ENCODE peak calls at places on chromosome 6, in six cellular contexts. T is H1, Q is A549, B is GM12878, Z is WTC11, O is K562. F is an unnamed sample.

GRCh38 chr6:88573561-88573960 is 389.9 kb downstream of the RNGTT start:
- DNase-seq in T (no peak), O (no peak), Q (no peak), Z (no peak), B (no peak), F (no peak)

GRCh38 chr6:166824880-166825250 is 131.5 kb downstream of the RNASET2 start:
- DNase-seq in O (no peak), Q (no peak), Z (no peak), T (no peak), B (no peak), F (no peak)

GRCh38 chr6:161242779-161243693 is 30.8 kb downstream of the AGPAT4 start:
- DNase-seq in Q (no peak), Z (peak), B (no peak), T (peak), O (no peak), F (peak)

GRCh38 chr6:32088487-32089049 is 20.6 kb downstream of the TNXB start:
- DNase-seq in B (no peak), Q (no peak), O (no peak), Z (no peak), T (no peak), F (no peak)

GRCh38 chr6:48951917-48952316 is 511.1 kb downstream of the MMUT start:
- DNase-seq in T (no peak), Q (no peak), Z (no peak), B (no peak), O (no peak), F (no peak)

GRCh38 chr6:150711584-150712501 is 112.2 kb downstream of the PLEKHG1 start:
- DNase-seq in T (no peak), B (no peak), O (no peak), Z (no peak), Q (no peak), F (no peak)

GRCh38 chr6:162058281-162058875 is 669.2 kb downstream of the PRKN start:
- DNase-seq in B (no peak), Q (peak), O (no peak), Z (no peak), T (no peak), F (no peak)

GRCh38 chr6:73367761-73368355 is 1.8 kb downstream of the OOEP start:
- DNase-seq in O (no peak), Z (no peak), B (no peak), T (no peak), Q (no peak), F (no peak)

GRCh38 chr6:9521152-9521530 is 893.7 kb downstream of the TFAP2A start:
- DNase-seq in O (no peak), T (no peak), Z (no peak), Q (no peak), B (peak), F (no peak)

GRCh38 chr6:119608994-119609393 is 259.4 kb upstream of the MAN1A1 start:
- DNase-seq in T (no peak), B (no peak), Q (no peak), Z (peak), O (no peak), F (no peak)

GRCh38 chr6:166575190-166575589 is 11.3 kb downstream of the RAMACL start:
- DNase-seq in T (no peak), O (no peak), Z (no peak), B (no peak), Q (no peak), F (no peak)

GRCh38 chr6:12010635-12011275 is 1.4 kb upstream of the HIVEP1 start:
- DNase-seq in T (peak), Q (peak), Z (peak), O (peak), B (no peak), F (peak)

GRCh38 chr6:56862415-56863175 is 92.3 kb upstream of the BEND6 start:
- DNase-seq in B (no peak), Q (no peak), O (no peak), T (no peak), Z (no peak), F (no peak)

GRCh38 chr6:83113258-83113657 is 45.8 kb downstream of the DOP1A start:
- DNase-seq in O (no peak), Q (no peak), Z (no peak), T (no peak), B (no peak), F (no peak)

GRCh38 chr6:137089305-137089704 is 44.5 kb upstream of the IL20RA start:
- DNase-seq in Q (no peak), O (no peak), B (no peak), Z (no peak), T (no peak), F (no peak)

GRCh38 chr6:36794704-36795065 is 44.6 kb downstream of the CPNE5 start:
- DNase-seq in Q (no peak), B (no peak), Z (no peak), T (no peak), O (no peak), F (no peak)

GRCh38 chr6:17214106-17214505 is 67.1 kb upstream of the RBM24 start:
- DNase-seq in Z (no peak), T (no peak), O (no peak), B (no peak), Q (no peak), F (no peak)

GRCh38 chr6:80182291-80182690 is 75.8 kb downstream of the BCKDHB start:
- DNase-seq in Q (no peak), T (no peak), Z (no peak), B (no peak), O (no peak), F (no peak)

GRCh38 chr6:1336246-1336843 is 24.4 kb downstream of the FOXQ1 start:
- DNase-seq in T (no peak), Z (peak), Q (no peak), O (no peak), B (no peak), F (peak)

GRCh38 chr6:11152581-11152980 is 41.1 kb upstream of the ERVFRD-1 start:
- DNase-seq in Q (no peak), T (no peak), Z (no peak), B (no peak), O (no peak), F (no peak)

DNA sequence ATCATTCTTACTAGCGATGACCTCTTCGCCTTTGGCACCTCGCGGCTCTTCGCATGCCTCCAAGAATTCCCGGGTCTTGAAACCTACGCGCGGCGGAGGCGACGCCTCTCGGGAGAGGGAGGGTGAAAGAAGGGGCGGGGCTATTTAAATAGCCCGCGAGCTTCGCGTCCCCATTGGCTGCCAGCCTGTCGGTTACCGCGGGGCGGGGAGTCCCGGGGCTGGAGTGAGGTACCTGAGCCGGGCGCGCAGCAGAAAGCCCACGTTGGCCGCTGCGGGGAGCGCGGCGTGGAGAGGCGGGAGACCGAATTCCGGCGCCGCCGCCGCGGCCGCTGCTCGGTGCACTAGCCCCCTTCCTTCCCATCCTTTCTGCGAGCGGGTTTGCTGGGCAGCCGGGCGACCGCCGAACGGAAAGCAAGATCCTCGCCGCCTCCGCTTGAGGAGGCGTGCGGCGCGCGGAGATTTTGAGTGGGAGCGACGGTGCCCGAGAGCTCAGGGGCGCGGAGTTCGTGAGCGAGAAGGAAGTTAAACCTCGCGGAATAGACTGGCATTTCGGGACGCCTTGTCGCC is at the start of gene BMP6:
- DNase-seq in O (peak), T (peak), Q (peak), B (no peak), Z (peak), F (peak)
- TF ChIP-seq MAX in O (no peak), T (peak), Q (peak), B (no peak), Z (peak), F (no peak)

GRCh38 chr6:84804720-84805119 is 40.3 kb upstream of the TBX18 start:
- DNase-seq in B (no peak), Q (no peak), O (no peak), Z (no peak), T (no peak), F (no peak)
- TF ChIP-seq MAX in B (no peak), Q (no peak), O (no peak), Z (no peak), T (no peak), F (no peak)

GRCh38 chr6:164020142-164020541 is 605.6 kb downstream of the QKI start:
- DNase-seq in Q (no peak), O (no peak), B (no peak), Z (no peak), T (no peak), F (no peak)
- TF ChIP-seq MAX in Q (no peak), O (no peak), B (no peak), Z (no peak), T (no peak), F (no peak)

DNA sequence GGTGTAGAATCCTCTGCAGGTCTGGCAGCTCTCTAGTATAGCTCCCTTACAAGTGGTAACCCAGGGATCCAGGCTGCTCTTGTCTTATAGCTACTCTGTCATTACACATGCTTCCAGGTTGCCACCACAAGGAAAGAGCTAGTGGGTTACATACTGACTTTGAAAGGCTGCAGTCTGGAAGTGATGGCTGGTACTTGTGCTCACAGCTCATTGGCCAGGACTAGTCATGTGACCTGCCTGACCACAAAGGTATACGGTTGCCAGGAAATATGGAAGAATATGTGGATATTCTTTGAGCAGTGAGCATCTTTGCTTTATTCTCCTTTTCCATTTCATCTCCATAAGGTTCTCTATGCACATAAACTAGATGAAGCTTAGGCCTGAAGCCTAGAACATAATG is 46.0 kb downstream of the RREB1 start:
- DNase-seq in O (peak), Z (no peak), B (no peak), T (peak), Q (no peak), F (peak)
- TF ChIP-seq MAX in O (no peak), Z (no peak), B (no peak), T (no peak), Q (no peak), F (peak)

GRCh38 chr6:111806561-111807497 is 66.4 kb downstream of the FYN start:
- DNase-seq in B (no peak), Q (no peak), O (no peak), Z (no peak), T (no peak), F (no peak)

GRCh38 chr6:111803804-111804203 is 69.4 kb downstream of the FYN start:
- DNase-seq in Q (no peak), B (no peak), Z (no peak), T (no peak), O (no peak), F (no peak)

GRCh38 chr6:111803384-111803783 is 69.9 kb downstream of the FYN start:
- DNase-seq in O (no peak), T (no peak), B (no peak), Z (no peak), Q (no peak), F (no peak)

GRCh38 chr6:111804627-111805235 is 68.5 kb downstream of the FYN start:
- DNase-seq in B (peak), Z (no peak), O (peak), Q (no peak), T (no peak), F (peak)

DNA sequence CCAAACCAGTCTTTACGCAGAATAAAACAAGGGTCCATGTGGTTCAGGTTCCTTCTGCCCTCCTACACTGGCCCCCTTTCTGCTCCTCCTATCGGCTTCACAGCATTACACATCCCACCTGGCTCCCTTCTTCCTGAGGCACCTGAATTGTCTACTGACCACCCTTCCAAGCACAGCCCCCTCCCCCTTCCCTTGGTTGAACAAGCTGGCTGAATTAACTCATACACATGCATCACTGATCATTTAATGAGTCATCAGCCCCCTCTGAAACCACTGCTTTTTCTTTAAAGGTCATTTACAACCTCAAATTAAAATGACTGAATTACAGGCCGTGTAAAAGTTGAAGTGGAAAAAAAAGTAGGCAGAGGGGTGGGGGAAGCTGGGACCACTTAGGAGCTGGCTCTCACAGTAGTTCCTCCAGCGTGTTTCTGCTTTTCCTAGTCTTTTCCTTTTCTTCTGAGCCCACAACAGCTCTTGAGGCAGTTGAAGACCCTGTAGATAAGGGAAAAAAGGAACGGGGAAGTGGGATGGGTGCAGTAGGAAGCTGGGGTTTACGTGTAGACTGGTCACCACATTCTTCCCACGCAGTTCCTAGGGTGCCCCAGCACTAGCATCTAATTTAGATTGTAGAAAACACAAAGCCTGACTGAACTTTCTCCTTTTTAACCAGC is 67.6 kb downstream of the FYN start:
- DNase-seq in T (no peak), Q (no peak), O (no peak), Z (no peak), B (peak), F (peak)
- TF ChIP-seq MAX in T (no peak), Q (no peak), O (no peak), Z (no peak), B (no peak), F (no peak)

GRCh38 chr6:81806793-81807565 is 54.5 kb upstream of the TENT5A start:
- DNase-seq in B (no peak), T (no peak), Z (no peak), Q (no peak), O (no peak), F (no peak)
- TF ChIP-seq MAX in B (no peak), T (no peak), Z (no peak), Q (no peak), O (no peak), F (no peak)

DNA sequence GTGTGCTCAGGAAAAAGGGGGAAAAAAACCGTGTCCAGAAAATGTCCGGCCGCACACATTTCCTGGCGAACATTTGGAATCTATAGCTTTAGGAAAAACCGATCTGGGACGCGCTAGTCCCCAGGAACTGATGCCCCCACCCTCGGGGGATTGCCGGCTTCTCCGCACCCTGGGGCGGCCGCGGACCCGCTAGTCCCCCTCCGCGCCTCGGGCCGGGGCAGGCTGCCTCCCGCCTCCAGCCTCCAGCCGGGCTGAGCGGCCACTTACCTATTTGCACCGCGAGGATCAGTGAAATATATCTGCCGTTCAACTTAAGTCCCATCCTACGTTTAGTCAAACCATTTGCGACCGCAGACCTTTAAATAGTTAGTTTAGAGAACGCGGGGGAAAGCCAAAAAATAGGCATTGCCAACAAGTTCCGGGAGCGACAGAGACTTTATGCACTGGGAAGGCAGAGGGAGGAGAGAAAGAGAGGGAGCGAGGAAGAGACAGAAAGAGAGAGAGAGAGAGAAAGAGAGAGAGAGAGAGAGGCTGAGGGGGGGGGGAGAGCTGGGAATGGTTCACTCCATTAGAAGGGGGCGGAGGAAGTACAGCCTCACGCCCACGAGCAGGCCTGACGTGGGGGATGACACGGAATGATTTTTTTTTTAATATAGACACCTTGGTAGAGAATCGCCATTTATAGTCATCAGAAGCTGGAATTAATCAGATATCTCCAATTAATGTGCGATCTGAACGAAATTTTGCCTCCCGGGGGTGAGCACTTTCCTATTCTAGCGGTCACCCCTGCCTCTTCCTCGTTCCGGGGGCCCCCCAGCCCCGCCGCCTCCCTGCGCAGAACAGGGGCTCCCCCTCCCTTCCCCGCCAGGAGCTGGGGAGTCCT is at the start of gene NRN1:
- DNase-seq in T (peak), Z (no peak), O (no peak), Q (no peak), B (no peak), F (no peak)
- TF ChIP-seq MAX in T (no peak), Z (no peak), O (no peak), Q (no peak), B (no peak), F (no peak)

GRCh38 chr6:141914646-141915045 is 218.1 kb upstream of the GJE1 start:
- DNase-seq in Q (no peak), Z (no peak), O (no peak), T (no peak), B (no peak), F (no peak)
- TF ChIP-seq MAX in Q (no peak), Z (no peak), O (no peak), T (no peak), B (no peak), F (no peak)

GRCh38 chr6:117270960-117271507 is 5.7 kb downstream of the VGLL2 start:
- DNase-seq in B (no peak), O (no peak), T (no peak), Z (no peak), Q (no peak), F (no peak)
- TF ChIP-seq MAX in B (no peak), O (no peak), T (no peak), Z (no peak), Q (no peak), F (no peak)

F was measured in NB4.